ENCODE peak calls at places on chromosome 19, in four cellular contexts. S is HepG2, Z is H1, M is GM12878. I is an unnamed sample.

GRCh38 chr19:48672994-48673393 is at the start of gene NTN5:
- DNase-seq in S (no peak), M (no peak), Z (no peak), I (no peak)

GRCh38 chr19:22523940-22524339 is 101.8 kb upstream of the ZNF98 start:
- DNase-seq in M (no peak), S (no peak), Z (no peak), I (no peak)

GRCh38 chr19:18264956-18265610 is 9.2 kb downstream of the IQCN start:
- DNase-seq in S (no peak), Z (no peak), M (no peak), I (no peak)

GRCh38 chr19:32294871-32295438 is 50.5 kb upstream of the ZNF507 start:
- DNase-seq in Z (no peak), M (no peak), S (no peak), I (no peak)

GRCh38 chr19:51124729-51125128 is at the start of gene SIGLEC9:
- DNase-seq in M (no peak), S (no peak), Z (no peak), I (no peak)

GRCh38 chr19:4278926-4279529 is at the start of gene SHD:
- DNase-seq in Z (no peak), S (no peak), M (no peak), I (no peak)

GRCh38 chr19:3670258-3670795 is 29.9 kb downstream of the PIP5K1C start:
- DNase-seq in M (no peak), S (no peak), Z (no peak), I (no peak)

GRCh38 chr19:18251587-18252369 is 22.5 kb downstream of the IQCN start:
- DNase-seq in Z (peak; percentile 70), M (peak; percentile 40), S (peak; percentile 56), I (peak; percentile 70)

GRCh38 chr19:48401277-48401676 is 7.8 kb downstream of the GRIN2D start:
- DNase-seq in Z (no peak), M (no peak), S (no peak), I (no peak)

GRCh38 chr19:50252111-50252886 is 48.9 kb downstream of the MYH14 start:
- DNase-seq in Z (no peak), M (no peak), S (no peak), I (no peak)

GRCh38 chr19:17797397-17798201 is 2.7 kb downstream of the B3GNT3 start:
- DNase-seq in M (no peak), S (peak; percentile 95), Z (no peak), I (no peak)

GRCh38 chr19:10271543-10272086 is 695 bp downstream of the ICAM1 start:
- DNase-seq in S (no peak), M (no peak), Z (no peak), I (no peak)

GRCh38 chr19:46791944-46792343 is 3.5 kb upstream of the SLC1A5 start:
- DNase-seq in Z (no peak), S (no peak), M (no peak), I (no peak)

GRCh38 chr19:34171539-34171876 is 796 bp upstream of the LSM14A start:
- DNase-seq in Z (no peak), M (peak; percentile 51), S (no peak), I (no peak)

GRCh38 chr19:44824758-44825157 is 15.9 kb downstream of the BCAM start:
- DNase-seq in Z (no peak), M (no peak), S (no peak), I (no peak)

GRCh38 chr19:39974377-39975155 is 3.6 kb downstream of the PSMC4 start:
- DNase-seq in Z (no peak), S (no peak), M (no peak), I (no peak)

GRCh38 chr19:48806818-48807589 is 3.8 kb downstream of the BCAT2 start:
- DNase-seq in M (no peak), S (peak; percentile 88), Z (no peak), I (no peak)

GRCh38 chr19:50711805-50712204 is 7.8 kb downstream of the SHANK1 start:
- DNase-seq in S (no peak), M (no peak), Z (no peak), I (no peak)

GRCh38 chr19:3137139-3137538 is 1.3 kb downstream of the GNA15 start:
- DNase-seq in S (no peak), M (no peak), Z (no peak), I (no peak)

GRCh38 chr19:14198384-14199376 is 7.3 kb downstream of the ADGRL1 start:
- DNase-seq in Z (no peak), S (peak; percentile 13), M (no peak), I (no peak)

GRCh38 chr19:43780706-43781525 is at the start of gene KCNN4:
- DNase-seq in M (no peak), Z (no peak), S (no peak), I (no peak)

GRCh38 chr19:38739440-38740251 is 4.6 kb downstream of the CAPN12 start:
- DNase-seq in M (no peak), S (no peak), Z (no peak), I (no peak)

GRCh38 chr19:38742296-38742695 is 2.0 kb downstream of the CAPN12 start:
- DNase-seq in S (no peak), Z (no peak), M (no peak), I (no peak)

GRCh38 chr19:38740252-38740592 is 4.1 kb downstream of the CAPN12 start:
- DNase-seq in Z (no peak), M (no peak), S (no peak), I (no peak)

GRCh38 chr19:38741670-38742069 is 2.6 kb downstream of the CAPN12 start:
- DNase-seq in S (no peak), Z (no peak), M (no peak), I (no peak)

GRCh38 chr19:38740932-38741331 is 3.3 kb downstream of the CAPN12 start:
- DNase-seq in M (no peak), Z (no peak), S (no peak), I (no peak)
- TF ChIP-seq SUZ12 in M (no peak), Z (no peak), S (no peak), I (no peak)

DNA sequence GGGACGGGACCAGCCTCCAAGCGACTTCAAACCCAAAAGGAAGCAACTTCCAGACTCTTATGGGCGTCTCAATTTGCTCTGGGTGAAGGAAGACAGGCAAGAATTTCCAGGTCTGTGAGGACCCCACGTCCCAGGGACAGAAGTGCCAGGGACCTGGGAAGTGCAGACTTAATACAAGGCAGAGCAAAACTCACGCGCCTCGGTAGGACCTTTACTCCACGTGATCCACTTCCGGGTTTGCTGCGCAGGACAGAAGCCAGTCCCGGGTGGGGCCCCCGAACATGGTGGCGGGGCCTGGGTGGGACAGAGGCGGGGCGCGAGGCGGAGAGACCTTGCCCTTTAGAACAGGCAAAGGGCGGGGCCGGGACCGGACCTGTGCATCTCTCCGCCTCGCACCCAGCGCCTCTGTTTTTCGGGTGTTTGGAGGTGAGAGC is 9.3 kb downstream of the ZNF611 start:
- DNase-seq in S (no peak), Z (no peak), M (no peak), I (no peak)
- H3K4me3 ChIP-seq in S (no peak overlapping the region), Z (no peak overlapping the region), M (no peak overlapping the region), I (no peak overlapping the region)

GRCh38 chr19:11848200-11848593 is 329 bp upstream of the ZNF439 start:
- DNase-seq in S (no peak), Z (no peak), M (no peak), I (no peak)
- H3K4me1 ChIP-seq in S (peaks cover 32% of the 10 kb centered on the region), Z (no peaks in the 10 kb centered on the region), M (peaks cover 3% of the 10 kb centered on the region), I (peaks cover 9% of the 10 kb centered on the region)

DNA sequence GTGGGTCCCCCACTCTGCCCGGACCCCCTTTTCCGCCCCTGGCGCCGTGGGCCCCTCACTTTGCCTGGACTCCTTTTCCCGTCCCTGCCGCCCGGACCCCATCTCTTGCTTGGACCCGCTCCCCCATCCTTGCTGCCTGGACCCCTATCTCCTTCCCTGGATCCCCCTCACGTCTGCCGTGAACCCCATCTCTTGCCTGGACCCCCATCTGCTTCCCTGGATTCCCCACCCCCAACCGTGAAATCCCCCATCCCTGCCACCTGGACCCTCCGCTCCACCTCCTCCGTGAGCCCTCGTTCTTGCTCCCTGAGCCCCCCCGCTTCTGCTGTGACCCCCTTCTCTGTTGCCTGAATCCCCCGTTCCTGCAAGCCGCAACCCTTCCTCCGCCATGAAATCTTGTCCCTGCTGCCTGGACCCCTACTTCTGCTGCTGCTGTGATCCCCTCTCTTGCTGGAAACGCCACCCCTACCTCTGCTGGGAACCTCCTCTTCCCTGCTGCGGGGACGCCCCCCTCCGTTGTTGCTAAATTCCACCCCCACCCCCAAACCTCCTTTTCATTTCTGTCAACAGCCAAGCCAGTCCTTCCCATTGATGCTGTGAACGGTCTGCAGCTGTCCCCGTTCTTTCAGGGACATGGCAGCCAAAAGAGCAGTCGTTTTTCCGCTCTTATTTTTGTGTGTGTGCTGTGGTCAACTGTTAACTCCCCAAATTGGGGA is 28.3 kb upstream of the NDUFS7 start:
- DNase-seq in M (no peak), S (no peak), Z (no peak), I (no peak)
- TF ChIP-seq SUZ12 in M (no peak), S (no peak), Z (no peak), I (no peak)

GRCh38 chr19:7312816-7313215 is 18.6 kb upstream of the INSR start:
- DNase-seq in M (no peak), S (no peak), Z (no peak), I (no peak)
- H3K4me3 ChIP-seq in M (no peak overlapping the region), S (no peak overlapping the region), Z (no peak overlapping the region), I (no peak overlapping the region)

GRCh38 chr19:35740423-35741215 is 1.6 kb downstream of the IGFLR1 start:
- DNase-seq in Z (peak; percentile 93), S (peak; percentile 96), M (peak; percentile 86), I (peak; percentile 89)
- H3K4me1 ChIP-seq in Z (peaks cover 4% of the 10 kb centered on the region), S (peaks cover 29% of the 10 kb centered on the region), M (peaks cover 26% of the 10 kb centered on the region), I (peaks cover 9% of the 10 kb centered on the region)

GRCh38 chr19:6215701-6216235 is 64.0 kb downstream of the MLLT1 start:
- DNase-seq in S (no peak), Z (no peak), M (no peak), I (no peak)

GRCh38 chr19:6216236-6216995 is 63.4 kb downstream of the MLLT1 start:
- DNase-seq in M (no peak), Z (no peak), S (no peak), I (no peak)

GRCh38 chr19:6217752-6218403 is 61.9 kb downstream of the MLLT1 start:
- DNase-seq in S (no peak), Z (no peak), M (no peak), I (no peak)

GRCh38 chr19:6218497-6219146 is 61.2 kb downstream of the MLLT1 start:
- DNase-seq in Z (peak; percentile 70), S (peak; percentile 77), M (peak; percentile 35), I (peak; percentile 82)

DNA sequence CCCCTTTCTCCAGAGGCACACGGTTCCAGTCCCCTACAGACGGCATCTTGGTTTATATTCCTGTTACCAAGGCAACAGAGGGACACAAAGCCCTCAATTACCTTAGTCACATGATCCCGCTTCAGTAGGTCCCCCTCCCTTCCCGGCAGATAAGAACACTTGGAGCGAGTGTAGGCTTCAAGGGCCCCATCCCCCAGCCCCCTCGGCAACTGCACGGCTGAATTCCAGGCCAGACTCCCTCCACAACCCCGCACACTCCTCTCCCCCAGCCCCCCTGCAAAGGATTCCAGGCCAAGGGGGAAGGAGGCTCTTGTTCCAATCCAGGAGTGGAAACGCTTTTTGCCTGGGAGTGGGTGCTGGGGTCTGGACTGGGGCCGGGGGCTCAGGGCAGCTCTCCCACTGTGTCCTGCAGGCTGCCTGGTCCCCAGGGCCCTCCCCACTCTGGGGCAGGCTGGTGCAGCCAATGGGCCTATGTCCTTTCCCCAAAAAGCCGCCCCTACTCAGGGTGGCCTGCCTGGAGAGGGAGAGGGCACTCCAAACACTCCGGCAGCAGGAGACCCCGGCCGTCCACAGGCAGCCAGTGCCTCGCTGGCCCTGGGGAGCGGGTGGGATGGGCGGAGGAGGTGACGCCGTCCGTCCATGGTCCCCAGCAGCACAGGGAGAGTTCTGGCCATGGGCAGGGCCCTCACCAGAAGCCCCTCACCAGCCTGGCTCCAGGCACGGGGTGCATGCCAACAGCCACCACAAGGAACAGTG is 62.6 kb downstream of the MLLT1 start:
- DNase-seq in Z (peak; percentile 17), S (no peak), M (no peak), I (peak; percentile 95)
- TF ChIP-seq SUZ12 in Z (no peak), S (no peak), M (no peak), I (no peak)

I was measured in NT2/D1.